ENCODE peak calls at places on chromosomes 7 and 10, in eight cellular contexts. F is NCI-H460; Q is NCI-H2029 treated with DMSO at 0.1 percent for 48 hours; P is activated T-cell treated with anti-CD3 and anti-CD28 coated beads, Interleukin-2, amount 50 U/mL, for 48 hours; M is cardiac fibroblast; I is mammary epithelial cell; J is H54; H is endodermal cell. C is an unnamed sample.
A peak's percentile ranks its signal among the peaks of the same experiment; 100 is the strongest.

GRCh38 chr10:89129850-89130396 is 77.2 kb downstream of the CH25H start:
- DNase-seq in M (peak; percentile 85), J (no peak), Q (no peak), H (no peak), I (peak; percentile 89), P (no peak), F (no peak), C (no peak)

GRCh38 chr7:114590298-114590697 is 175.7 kb downstream of the FOXP2 start:
- DNase-seq in F (no peak), M (no peak), J (no peak), P (no peak), I (no peak), Q (no peak), H (no peak), C (no peak)

GRCh38 chr7:64691831-64692230 is 25.9 kb downstream of the ZNF107 start:
- DNase-seq in I (no peak), P (no peak), Q (no peak), M (no peak), J (no peak), F (no peak), H (no peak), C (no peak)

GRCh38 chr7:140484479-140484878 is 5.2 kb upstream of the MKRN1 start:
- DNase-seq in I (no peak), F (no peak), P (no peak), Q (no peak), J (no peak), H (peak; percentile 79), M (no peak), C (no peak)

GRCh38 chr7:37109853-37110252 is 338.8 kb downstream of the ELMO1 start:
- DNase-seq in I (no peak), J (no peak), P (no peak), M (no peak), F (no peak), Q (no peak), H (peak; percentile 67), C (no peak)

GRCh38 chr7:128785738-128786137 is 6.0 kb upstream of the CCDC136 start:
- DNase-seq in J (no peak), P (no peak), Q (no peak), H (no peak), M (no peak), I (no peak), F (no peak), C (no peak)

GRCh38 chr10:24723386-24723787 is 300 bp downstream of the ARHGAP21 start:
- DNase-seq in M (peak; percentile 26), I (peak; percentile 30), H (no peak), F (no peak), P (peak; percentile 39), Q (no peak), J (no peak), C (peak; percentile 49)

GRCh38 chr10:118638680-118639079 is 43.2 kb upstream of the PRLHR start:
- DNase-seq in J (no peak), M (no peak), Q (no peak), P (no peak), F (no peak), H (peak; percentile 52), I (no peak), C (no peak)

GRCh38 chr7:46565712-46566111 is 644.6 kb upstream of the IGFBP3 start:
- DNase-seq in I (no peak), P (no peak), H (no peak), J (no peak), F (no peak), M (no peak), Q (no peak), C (no peak)

GRCh38 chr10:78424721-78425120 is 391.1 kb downstream of the RPS24 start:
- DNase-seq in Q (no peak), H (peak; percentile 70), I (no peak), M (peak; percentile 25), P (no peak), F (no peak), J (no peak), C (peak; percentile 28)

C was measured in lung microvascular endothelial cell.